ENCODE peak calls at places on chromosomes 13 and 19, in nine cellular contexts. O is bronchial epithelial cell; Y is activated CD8-positive, alpha-beta memory T cell treated with anti-CD3 and anti-CD28 coated beads for 24 hours; Q is head of caudate nucleus; D is choroid plexus epithelial cell; C is endothelial cell; B is fibroblast of mammary gland; S is NCI-H1092 treated with DMSO at 0.1 percent for 48 hours; J is Calu3. U is an unnamed sample.

GRCh38 chr13:35888327-35888940 is 242.7 kb downstream of the DCLK1 start:
- DNase-seq in O (peak), S (peak), C (no peak), Y (no peak), D (peak), B (peak), Q (no peak), J (no peak), U (no peak)

GRCh38 chr19:31963741-31964140 is 381.7 kb upstream of the ZNF507 start:
- DNase-seq in D (no peak), B (no peak), S (no peak), J (no peak), C (no peak), O (no peak), Y (no peak), Q (no peak), U (no peak)

GRCh38 chr19:52961981-52962380 is 700 bp downstream of the ZNF816 start:
- DNase-seq in D (no peak), O (no peak), C (no peak), S (no peak), J (no peak), B (peak), Q (no peak), Y (no peak), U (no peak)

GRCh38 chr13:107864543-107865460 is 350.5 kb downstream of the LIG4 start:
- DNase-seq in S (peak), J (peak), Q (no peak), Y (no peak), O (peak), D (peak), C (peak), B (peak), U (no peak)

GRCh38 chr19:11423804-11424318 is 4.7 kb upstream of the RGL3 start:
- DNase-seq in J (no peak), C (no peak), Y (no peak), D (no peak), S (no peak), B (no peak), O (no peak), Q (no peak), U (no peak)

GRCh38 chr13:94716016-94716415 is 3.7 kb upstream of the SOX21 start:
- DNase-seq in O (no peak), D (peak), Q (no peak), C (no peak), Y (no peak), S (peak), J (no peak), B (no peak), U (no peak)

GRCh38 chr13:42760949-42761348 is 20.4 kb upstream of the FAM216B start:
- DNase-seq in S (no peak), Y (no peak), D (peak), Q (no peak), B (peak), C (no peak), O (no peak), J (no peak), U (no peak)

GRCh38 chr13:66424417-66424816 is 805.7 kb downstream of the PCDH9 start:
- DNase-seq in Y (no peak), B (peak), D (peak), Q (no peak), O (peak), S (no peak), J (no peak), C (no peak), U (no peak)

GRCh38 chr19:50833117-50833801 is at the start of gene KLK15:
- DNase-seq in D (no peak), O (no peak), Y (no peak), S (no peak), J (no peak), Q (no peak), B (no peak), C (no peak), U (no peak)

GRCh38 chr13:45731455-45731854 is 29.3 kb downstream of the CBY2 start:
- DNase-seq in Y (no peak), C (no peak), B (no peak), J (no peak), O (no peak), Q (no peak), S (no peak), D (no peak), U (no peak)

GRCh38 chr13:47983070-47983469 is 18.0 kb downstream of the SUCLA2 start:
- DNase-seq in D (no peak), Q (no peak), Y (no peak), C (no peak), S (no peak), J (no peak), O (no peak), B (no peak), U (no peak)

GRCh38 chr19:10876459-10877240 is 5.3 kb downstream of the CARM1 start:
- DNase-seq in D (no peak), C (no peak), O (no peak), J (no peak), Q (peak), S (no peak), B (no peak), Y (no peak), U (no peak)

GRCh38 chr13:44932850-44933251 is 56.4 kb downstream of the NUFIP1 start:
- DNase-seq in C (peak), Q (no peak), B (peak), J (no peak), O (peak), Y (no peak), D (peak), S (no peak), U (no peak)

GRCh38 chr19:7899751-7900352 is 3.8 kb upstream of the MAP2K7 start:
- DNase-seq in J (no peak), C (no peak), Q (no peak), S (no peak), Y (no peak), B (no peak), D (no peak), O (no peak), U (no peak)

GRCh38 chr19:20103091-20103501 is 25.3 kb downstream of the ZNF90 start:
- DNase-seq in J (no peak), S (no peak), Q (no peak), O (peak), B (no peak), C (no peak), D (no peak), Y (no peak), U (no peak)